ENCODE peak calls at places on chromosomes 5 and 9, in four cellular contexts. P is fibroblast of mammary gland, I is left lung, D is lower lobe of right lung. Z is an unnamed sample.
A peak's percentile ranks its signal among the peaks of the same experiment; 100 is the strongest.

GRCh38 chr9:33468215-33468730 is 5.5 kb downstream of the NOL6 start:
- DNase-seq in P (no peak), I (no peak), D (peak; percentile 24), Z (no peak)

GRCh38 chr9:33297455-33297854 is 7.1 kb downstream of the NFX1 start:
- DNase-seq in P (no peak), I (no peak), D (peak; percentile 60), Z (peak; percentile 84)

GRCh38 chr9:34179528-34180138 is 790 bp downstream of the UBAP1 start:
- DNase-seq in P (peak; percentile 91), I (no peak), D (no peak), Z (no peak)

GRCh38 chr5:36060516-36060885 is 6.2 kb downstream of the UGT3A2 start:
- DNase-seq in P (peak; percentile 16), I (no peak), D (no peak), Z (no peak)

GRCh38 chr5:103272377-103272776 is 13.8 kb downstream of the MACIR start:
- DNase-seq in P (no peak), I (no peak), D (no peak), Z (no peak)

GRCh38 chr5:167754501-167754941 is 536.9 kb upstream of the WWC1 start:
- DNase-seq in P (no peak), I (no peak), D (no peak), Z (no peak)

GRCh38 chr9:135818718-135819475 is 88.4 kb downstream of the CAMSAP1 start:
- DNase-seq in P (no peak), I (peak; percentile 77), D (no peak), Z (no peak)

GRCh38 chr5:133883916-133884315 is 84.5 kb downstream of the C5orf15 start:
- DNase-seq in P (no peak), I (no peak), D (no peak), Z (no peak)

GRCh38 chr5:110115485-110115884 is 425.8 kb downstream of the MAN2A1 start:
- DNase-seq in P (peak; percentile 46), I (no peak), D (no peak), Z (no peak)

GRCh38 chr9:95044731-95045508 is 272.6 kb downstream of the FANCC start:
- DNase-seq in P (no peak), I (peak; percentile 76), D (peak; percentile 60), Z (no peak)

GRCh38 chr9:100472725-100473261 is at the start of gene TMEFF1:
- DNase-seq in P (no peak), I (peak; percentile 83), D (no peak), Z (no peak)

GRCh38 chr5:68478306-68479091 is 262.9 kb downstream of the PIK3R1 start:
- DNase-seq in P (peak; percentile 34), I (no peak), D (no peak), Z (no peak)

GRCh38 chr9:136499935-136500910 is 17.4 kb upstream of the SEC16A start:
- DNase-seq in P (no peak), I (no peak), D (no peak), Z (no peak)

GRCh38 chr5:90169078-90169477 is 240.5 kb downstream of the CETN3 start:
- DNase-seq in P (no peak), I (no peak), D (peak; percentile 39), Z (no peak)

GRCh38 chr5:176548967-176549444 is at the start of gene CDHR2:
- DNase-seq in P (no peak), I (no peak), D (no peak), Z (no peak)

GRCh38 chr5:14097998-14098471 is 45.1 kb upstream of the TRIO start:
- DNase-seq in P (peak; percentile 78), I (no peak), D (no peak), Z (no peak)

GRCh38 chr5:17127743-17128231 is 89.6 kb upstream of the BASP1 start:
- DNase-seq in P (peak; percentile 87), I (no peak), D (no peak), Z (no peak)

GRCh38 chr9:3441197-3441816 is 84.5 kb downstream of the RFX3 start:
- DNase-seq in P (peak; percentile 79), I (no peak), D (no peak), Z (peak; percentile 50)
- TF ChIP-seq CTCF in P (peak; percentile 77), I (peak; percentile 58), D (peak; percentile 57), Z (peak; percentile 80)

GRCh38 chr9:87148391-87149237 is 201.3 kb upstream of the GAS1 start:
- DNase-seq in P (peak; percentile 69), I (peak; percentile 88), D (peak; percentile 70), Z (no peak)
- TF ChIP-seq CTCF in P (no peak), I (no peak), D (no peak), Z (no peak)

DNA sequence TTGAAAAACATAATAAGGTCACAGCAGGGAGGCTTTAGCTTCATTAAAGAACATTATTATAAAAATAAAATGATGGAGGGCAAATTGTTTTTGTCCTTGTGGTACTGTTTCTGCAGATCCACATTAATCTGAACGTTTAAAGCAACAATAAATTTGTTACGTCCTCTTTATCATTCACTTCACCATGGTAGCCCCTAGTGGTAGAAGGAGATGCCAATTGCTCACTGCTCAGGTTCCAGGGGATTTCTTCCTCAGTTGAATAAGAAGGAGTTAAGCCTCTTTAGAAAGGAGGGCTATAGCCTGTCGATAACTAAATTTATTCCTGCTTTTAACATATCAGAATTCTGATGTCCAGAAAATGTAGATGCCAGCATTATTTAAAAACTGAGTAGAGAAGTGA is 692.4 kb downstream of the PTPRD start:
- DNase-seq in P (no peak), I (no peak), D (no peak), Z (no peak)
- TF ChIP-seq CTCF in P (peak; percentile 2), I (no peak), D (no peak), Z (no peak)

GRCh38 chr9:83920942-83921707 is at the start of gene KIF27:
- DNase-seq in P (peak; percentile 94), I (peak; percentile 100), D (peak; percentile 100), Z (peak; percentile 97)

GRCh38 chr9:83919111-83919510 is 2.1 kb downstream of the KIF27 start:
- DNase-seq in P (no peak), I (no peak), D (no peak), Z (no peak)

GRCh38 chr9:83920469-83920941 is 727 bp downstream of the KIF27 start:
- DNase-seq in P (peak; percentile 26), I (no peak), D (no peak), Z (no peak)
- TF ChIP-seq CTCF in P (peak; percentile 41), I (no peak), D (peak; percentile 25), Z (no peak)

GRCh38 chr9:111604054-111604615 is 4.7 kb upstream of the PTGR1 start:
- DNase-seq in P (no peak), I (no peak), D (no peak), Z (no peak)
- TF ChIP-seq CTCF in P (no peak), I (no peak), D (no peak), Z (no peak)